ENCODE peak calls at places on chromosomes 2 and 18, in seven cellular contexts. One of them, this sample, is unnamed.

GRCh38 chr2:18402-19271 is 27.7 kb downstream of the FAM110C start:
- DNase-seq in H9: no peak
- DNase-seq in trophoblast cell: no peak
- DNase-seq in mesenchymal stem cell: no peak
- DNase-seq in neuronal stem cell: no peak
- DNase-seq in mesendoderm: peak
- DNase-seq in H1: no peak
- DNase-seq in this sample: no peak

GRCh38 chr2:65402339-65402738 is 30.1 kb downstream of the SPRED2 start:
- DNase-seq in H9: no peak
- DNase-seq in trophoblast cell: no peak
- DNase-seq in mesenchymal stem cell: no peak
- DNase-seq in neuronal stem cell: no peak
- DNase-seq in mesendoderm: no peak
- DNase-seq in H1: no peak
- DNase-seq in this sample: peak

GRCh38 chr2:37481244-37481643 is 136.8 kb downstream of the QPCT start:
- DNase-seq in H9: no peak
- DNase-seq in trophoblast cell: no peak
- DNase-seq in mesenchymal stem cell: no peak
- DNase-seq in neuronal stem cell: no peak
- DNase-seq in mesendoderm: no peak
- DNase-seq in H1: no peak
- DNase-seq in this sample: no peak

GRCh38 chr2:30756051-30756719 is 51.1 kb downstream of the CAPN13 start:
- DNase-seq in H9: no peak
- DNase-seq in trophoblast cell: peak
- DNase-seq in mesenchymal stem cell: peak
- DNase-seq in neuronal stem cell: no peak
- DNase-seq in mesendoderm: peak
- DNase-seq in H1: no peak
- DNase-seq in this sample: no peak

GRCh38 chr2:112075490-112076260 is 20.6 kb downstream of the TMEM87B start:
- DNase-seq in H9: no peak
- DNase-seq in trophoblast cell: no peak
- DNase-seq in mesenchymal stem cell: no peak
- DNase-seq in neuronal stem cell: no peak
- DNase-seq in mesendoderm: no peak
- DNase-seq in H1: no peak
- DNase-seq in this sample: peak

GRCh38 chr2:18559941-18560796 is at the start of gene RDH14:
- DNase-seq in H9: peak
- DNase-seq in trophoblast cell: peak
- DNase-seq in mesenchymal stem cell: peak
- DNase-seq in neuronal stem cell: peak
- DNase-seq in mesendoderm: peak
- DNase-seq in H1: peak
- DNase-seq in this sample: peak

GRCh38 chr2:158498749-158499136 is 42.0 kb downstream of the PKP4 start:
- DNase-seq in H9: no peak
- DNase-seq in trophoblast cell: no peak
- DNase-seq in mesenchymal stem cell: no peak
- DNase-seq in neuronal stem cell: no peak
- DNase-seq in mesendoderm: no peak
- DNase-seq in H1: no peak
- DNase-seq in this sample: no peak

GRCh38 chr2:16664052-16664731 is 1.4 kb downstream of the CYRIA start:
- DNase-seq in H9: peak
- DNase-seq in trophoblast cell: peak
- DNase-seq in mesenchymal stem cell: peak
- DNase-seq in neuronal stem cell: no peak
- DNase-seq in mesendoderm: peak
- DNase-seq in H1: no peak
- DNase-seq in this sample: peak

GRCh38 chr2:170525566-170525900 is 189.6 kb upstream of the SP5 start:
- DNase-seq in H9: no peak
- DNase-seq in trophoblast cell: peak
- DNase-seq in mesenchymal stem cell: peak
- DNase-seq in neuronal stem cell: no peak
- DNase-seq in mesendoderm: peak
- DNase-seq in H1: no peak
- DNase-seq in this sample: peak

GRCh38 chr2:142435847-142436246 is 305.0 kb upstream of the LRP1B start:
- DNase-seq in H9: no peak
- DNase-seq in trophoblast cell: no peak
- DNase-seq in mesenchymal stem cell: no peak
- DNase-seq in neuronal stem cell: peak
- DNase-seq in mesendoderm: no peak
- DNase-seq in H1: no peak
- DNase-seq in this sample: no peak

GRCh38 chr18:29164993-29165599 is 988.2 kb upstream of the CDH2 start:
- DNase-seq in H9: no peak
- DNase-seq in trophoblast cell: peak
- DNase-seq in mesenchymal stem cell: peak
- DNase-seq in neuronal stem cell: no peak
- DNase-seq in mesendoderm: peak
- DNase-seq in H1: no peak
- DNase-seq in this sample: peak

GRCh38 chr2:178152033-178152432 is 39.8 kb downstream of the RBM45 start:
- DNase-seq in H9: no peak
- DNase-seq in trophoblast cell: no peak
- DNase-seq in mesenchymal stem cell: peak
- DNase-seq in neuronal stem cell: no peak
- DNase-seq in mesendoderm: no peak
- DNase-seq in H1: no peak
- DNase-seq in this sample: peak

GRCh38 chr2:204010611-204011560 is 74.3 kb downstream of the ICOS start:
- DNase-seq in H9: no peak
- DNase-seq in trophoblast cell: no peak
- DNase-seq in mesenchymal stem cell: no peak
- DNase-seq in neuronal stem cell: no peak
- DNase-seq in mesendoderm: no peak
- DNase-seq in H1: no peak
- DNase-seq in this sample: no peak

GRCh38 chr2:222193328-222194008 is 105.3 kb downstream of the PAX3 start:
- DNase-seq in H9: no peak
- DNase-seq in trophoblast cell: no peak
- DNase-seq in mesenchymal stem cell: peak
- DNase-seq in neuronal stem cell: no peak
- DNase-seq in mesendoderm: peak
- DNase-seq in H1: no peak
- DNase-seq in this sample: no peak

GRCh38 chr2:26654061-26654340 is 12.8 kb upstream of the CIB4 start:
- DNase-seq in H9: no peak
- DNase-seq in trophoblast cell: no peak
- DNase-seq in mesenchymal stem cell: no peak
- DNase-seq in neuronal stem cell: no peak
- DNase-seq in mesendoderm: no peak
- DNase-seq in H1: no peak
- DNase-seq in this sample: no peak

GRCh38 chr2:56108806-56109205 is 75.0 kb upstream of the CCDC85A start:
- DNase-seq in H9: peak
- DNase-seq in trophoblast cell: no peak
- DNase-seq in mesenchymal stem cell: no peak
- DNase-seq in neuronal stem cell: no peak
- DNase-seq in mesendoderm: no peak
- DNase-seq in H1: no peak
- DNase-seq in this sample: no peak

GRCh38 chr18:79802298-79802697 is 4.6 kb downstream of the KCNG2 start:
- DNase-seq in H9: no peak
- DNase-seq in trophoblast cell: no peak
- DNase-seq in mesenchymal stem cell: no peak
- DNase-seq in neuronal stem cell: no peak
- DNase-seq in mesendoderm: no peak
- DNase-seq in H1: no peak
- DNase-seq in this sample: no peak

GRCh38 chr2:174183076-174183475 is 65.3 kb downstream of the OLA1 start:
- DNase-seq in H9: no peak
- DNase-seq in trophoblast cell: no peak
- DNase-seq in mesenchymal stem cell: no peak
- DNase-seq in neuronal stem cell: no peak
- DNase-seq in mesendoderm: no peak
- DNase-seq in H1: no peak
- DNase-seq in this sample: no peak

GRCh38 chr2:180980943-180981898 is 816 bp downstream of the UBE2E3 start:
- DNase-seq in H9: no peak
- DNase-seq in trophoblast cell: peak
- DNase-seq in mesenchymal stem cell: peak
- DNase-seq in neuronal stem cell: peak
- DNase-seq in mesendoderm: no peak
- DNase-seq in H1: no peak
- DNase-seq in this sample: peak

GRCh38 chr2:134668821-134669220 is 50.0 kb downstream of the TMEM163 start:
- DNase-seq in H9: no peak
- DNase-seq in trophoblast cell: no peak
- DNase-seq in mesenchymal stem cell: no peak
- DNase-seq in neuronal stem cell: no peak
- DNase-seq in mesendoderm: no peak
- DNase-seq in H1: peak
- DNase-seq in this sample: no peak

GRCh38 chr2:237868631-237869356 is 9.4 kb downstream of the RAMP1 start:
- DNase-seq in H9: no peak
- DNase-seq in trophoblast cell: no peak
- DNase-seq in mesenchymal stem cell: no peak
- DNase-seq in neuronal stem cell: no peak
- DNase-seq in mesendoderm: no peak
- DNase-seq in H1: no peak
- DNase-seq in this sample: peak

DNA sequence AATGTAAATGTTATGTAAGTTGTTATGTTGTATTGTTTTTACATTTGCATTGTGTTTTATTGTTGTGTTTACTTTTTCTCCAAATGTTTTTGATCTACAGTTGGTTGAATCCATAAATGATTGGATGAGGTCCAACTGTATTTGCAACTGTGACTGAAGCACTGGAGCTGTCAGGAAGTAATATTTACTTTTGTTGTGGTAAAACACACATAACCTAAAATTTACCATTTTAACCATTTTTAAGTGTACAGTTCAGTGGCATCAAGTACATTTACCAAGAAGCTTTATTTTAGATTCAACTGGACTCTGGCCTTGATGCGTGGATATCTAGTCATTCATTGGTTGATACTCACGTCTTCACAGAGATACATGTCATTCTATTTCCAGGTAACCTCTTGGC is 181.8 kb downstream of the THADA start:
- DNase-seq in H9: no peak
- DNase-seq in trophoblast cell: no peak
- DNase-seq in mesenchymal stem cell: no peak
- DNase-seq in neuronal stem cell: no peak
- DNase-seq in mesendoderm: no peak
- DNase-seq in H1: no peak
- DNase-seq in this sample: no peak
- H2BK5ac ChIP-seq in H9: no peak
- H2BK5ac ChIP-seq in trophoblast cell: no peak
- H2BK5ac ChIP-seq in mesenchymal stem cell: no peak
- H2BK5ac ChIP-seq in neuronal stem cell: no peak
- H2BK5ac ChIP-seq in mesendoderm: no peak
- H2BK5ac ChIP-seq in H1: no peak
- H2BK5ac ChIP-seq in this sample: no peak

DNA sequence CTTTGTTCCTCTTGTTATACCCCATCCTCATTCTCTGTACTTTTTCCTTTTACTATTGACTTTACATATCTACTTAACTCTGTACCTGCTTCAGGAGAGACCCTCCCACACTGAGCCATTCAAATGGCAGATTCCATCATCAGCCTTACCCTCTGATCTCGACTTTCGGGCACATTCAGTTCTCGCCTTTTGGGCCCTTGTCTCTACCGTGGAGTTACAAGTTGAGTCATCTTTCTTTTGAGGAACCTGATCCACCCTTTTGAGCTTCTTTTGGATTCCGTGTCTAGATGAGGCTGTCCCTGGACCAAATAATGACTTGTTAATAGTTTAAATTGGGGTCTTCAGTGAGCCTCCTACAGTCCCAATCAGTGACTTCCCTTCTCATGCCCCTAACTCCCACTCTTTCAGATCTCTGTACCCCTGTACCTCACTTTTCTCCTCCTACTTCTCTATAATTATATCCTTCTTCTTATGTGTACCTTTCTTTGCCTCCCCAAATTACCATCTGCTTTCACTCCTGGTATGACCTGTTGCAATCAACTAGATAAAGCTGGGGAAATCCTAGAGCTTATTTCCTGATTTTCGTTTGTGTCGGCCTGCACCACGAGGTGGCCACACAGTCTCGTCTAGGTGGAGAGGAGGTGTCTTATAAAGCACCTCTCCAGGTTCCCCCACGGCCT is 17.2 kb downstream of the SP110 start:
- DNase-seq in H9: no peak
- DNase-seq in trophoblast cell: no peak
- DNase-seq in mesenchymal stem cell: no peak
- DNase-seq in neuronal stem cell: no peak
- DNase-seq in mesendoderm: no peak
- DNase-seq in H1: no peak
- DNase-seq in this sample: no peak
- H2BK5ac ChIP-seq in H9: no peak
- H2BK5ac ChIP-seq in trophoblast cell: no peak
- H2BK5ac ChIP-seq in mesenchymal stem cell: no peak
- H2BK5ac ChIP-seq in neuronal stem cell: no peak
- H2BK5ac ChIP-seq in mesendoderm: no peak
- H2BK5ac ChIP-seq in H1: no peak
- H2BK5ac ChIP-seq in this sample: no peak

GRCh38 chr2:110865188-110865587 is 132.8 kb downstream of the ACOXL start:
- DNase-seq in H9: no peak
- DNase-seq in trophoblast cell: no peak
- DNase-seq in mesenchymal stem cell: no peak
- DNase-seq in neuronal stem cell: no peak
- DNase-seq in mesendoderm: no peak
- DNase-seq in H1: no peak
- DNase-seq in this sample: peak

GRCh38 chr2:110864721-110865120 is 132.3 kb downstream of the ACOXL start:
- DNase-seq in H9: no peak
- DNase-seq in trophoblast cell: no peak
- DNase-seq in mesenchymal stem cell: no peak
- DNase-seq in neuronal stem cell: no peak
- DNase-seq in mesendoderm: no peak
- DNase-seq in H1: no peak
- DNase-seq in this sample: no peak

GRCh38 chr2:110863726-110864125 is 131.4 kb downstream of the ACOXL start:
- DNase-seq in H9: no peak
- DNase-seq in trophoblast cell: no peak
- DNase-seq in mesenchymal stem cell: no peak
- DNase-seq in neuronal stem cell: no peak
- DNase-seq in mesendoderm: no peak
- DNase-seq in H1: no peak
- DNase-seq in this sample: no peak

GRCh38 chr2:110866036-110866435 is 133.7 kb downstream of the ACOXL start:
- DNase-seq in H9: no peak
- DNase-seq in trophoblast cell: no peak
- DNase-seq in mesenchymal stem cell: no peak
- DNase-seq in neuronal stem cell: no peak
- DNase-seq in mesendoderm: no peak
- DNase-seq in H1: no peak
- DNase-seq in this sample: no peak

GRCh38 chr2:110864176-110864575 is 131.8 kb downstream of the ACOXL start:
- DNase-seq in H9: no peak
- DNase-seq in trophoblast cell: no peak
- DNase-seq in mesenchymal stem cell: no peak
- DNase-seq in neuronal stem cell: no peak
- DNase-seq in mesendoderm: no peak
- DNase-seq in H1: no peak
- DNase-seq in this sample: no peak
- H2BK5ac ChIP-seq in H9: no peak
- H2BK5ac ChIP-seq in trophoblast cell: no peak
- H2BK5ac ChIP-seq in mesenchymal stem cell: no peak
- H2BK5ac ChIP-seq in neuronal stem cell: no peak
- H2BK5ac ChIP-seq in mesendoderm: no peak
- H2BK5ac ChIP-seq in H1: no peak
- H2BK5ac ChIP-seq in this sample: no peak

GRCh38 chr2:186946896-186947467 is 98.0 kb upstream of the ZSWIM2 start:
- DNase-seq in H9: no peak
- DNase-seq in trophoblast cell: no peak
- DNase-seq in mesenchymal stem cell: no peak
- DNase-seq in neuronal stem cell: no peak
- DNase-seq in mesendoderm: no peak
- DNase-seq in H1: peak
- DNase-seq in this sample: no peak
- H2BK5ac ChIP-seq in H9: no peak
- H2BK5ac ChIP-seq in trophoblast cell: no peak
- H2BK5ac ChIP-seq in mesenchymal stem cell: no peak
- H2BK5ac ChIP-seq in neuronal stem cell: no peak
- H2BK5ac ChIP-seq in mesendoderm: no peak
- H2BK5ac ChIP-seq in H1: no peak
- H2BK5ac ChIP-seq in this sample: no peak